ENCODE peak calls at places on chromosomes 11 and 22, in ten cellular contexts. One of them, this sample, is unnamed.
A peak's percentile ranks its signal among the peaks of the same experiment; 100 is the strongest.

GRCh38 chr11:76577199-76577920 is 93.2 kb downstream of the LRRC32 start:
- DNase-seq in HTR-8/SVneo: peak; percentile 95
- DNase-seq in left ventricle myocardium inferior: peak; percentile 84
- DNase-seq in HuH-7.5: no peak
- DNase-seq in activated B cell treated with CpG ODN at 0.5 μM for 24 hours: no peak
- DNase-seq in naive thymus-derived CD4-positive, alpha-beta T cell: no peak
- DNase-seq in thyroid gland: peak; percentile 70
- DNase-seq in AG08395: peak; percentile 59
- DNase-seq in SK-N-DZ: peak; percentile 93
- DNase-seq in activated effector memory CD4-positive, alpha-beta T cell treated with anti-CD3 and anti-CD28 coated beads, Interleukin-2, amount 50 U/mL, for 16 hours: no peak
- DNase-seq in this sample: no peak

GRCh38 chr22:46501701-46502100 is 35.7 kb downstream of the CELSR1 start:
- DNase-seq in activated B cell treated with CpG ODN at 0.5 μM for 24 hours: no peak
- DNase-seq in activated effector memory CD4-positive, alpha-beta T cell treated with anti-CD3 and anti-CD28 coated beads, Interleukin-2, amount 50 U/mL, for 16 hours: no peak
- DNase-seq in naive thymus-derived CD4-positive, alpha-beta T cell: no peak
- DNase-seq in thyroid gland: no peak
- DNase-seq in left ventricle myocardium inferior: no peak
- DNase-seq in SK-N-DZ: no peak
- DNase-seq in AG08395: peak; percentile 77
- DNase-seq in HuH-7.5: no peak
- DNase-seq in HTR-8/SVneo: peak; percentile 60
- DNase-seq in this sample: no peak

GRCh38 chr22:49726701-49727101 is 101.0 kb downstream of the BRD1 start:
- DNase-seq in HuH-7.5: no peak
- DNase-seq in left ventricle myocardium inferior: no peak
- DNase-seq in HTR-8/SVneo: no peak
- DNase-seq in naive thymus-derived CD4-positive, alpha-beta T cell: no peak
- DNase-seq in activated effector memory CD4-positive, alpha-beta T cell treated with anti-CD3 and anti-CD28 coated beads, Interleukin-2, amount 50 U/mL, for 16 hours: peak; percentile 51
- DNase-seq in thyroid gland: no peak
- DNase-seq in SK-N-DZ: no peak
- DNase-seq in activated B cell treated with CpG ODN at 0.5 μM for 24 hours: no peak
- DNase-seq in AG08395: no peak
- DNase-seq in this sample: no peak

GRCh38 chr11:422249-422656 is 7.5 kb upstream of the SIGIRR start:
- DNase-seq in activated effector memory CD4-positive, alpha-beta T cell treated with anti-CD3 and anti-CD28 coated beads, Interleukin-2, amount 50 U/mL, for 16 hours: no peak
- DNase-seq in activated B cell treated with CpG ODN at 0.5 μM for 24 hours: no peak
- DNase-seq in naive thymus-derived CD4-positive, alpha-beta T cell: no peak
- DNase-seq in thyroid gland: no peak
- DNase-seq in left ventricle myocardium inferior: no peak
- DNase-seq in SK-N-DZ: no peak
- DNase-seq in AG08395: no peak
- DNase-seq in HuH-7.5: no peak
- DNase-seq in HTR-8/SVneo: no peak
- DNase-seq in this sample: no peak

GRCh38 chr11:121575250-121575962 is 122.6 kb upstream of the SORL1-AS1 start:
- DNase-seq in naive thymus-derived CD4-positive, alpha-beta T cell: no peak
- DNase-seq in activated B cell treated with CpG ODN at 0.5 μM for 24 hours: no peak
- DNase-seq in SK-N-DZ: no peak
- DNase-seq in HuH-7.5: no peak
- DNase-seq in thyroid gland: peak; percentile 28
- DNase-seq in left ventricle myocardium inferior: peak; percentile 58
- DNase-seq in activated effector memory CD4-positive, alpha-beta T cell treated with anti-CD3 and anti-CD28 coated beads, Interleukin-2, amount 50 U/mL, for 16 hours: no peak
- DNase-seq in AG08395: no peak
- DNase-seq in HTR-8/SVneo: no peak
- DNase-seq in this sample: no peak

GRCh38 chr22:47091241-47091691 is 328.8 kb downstream of the TBC1D22A start:
- DNase-seq in naive thymus-derived CD4-positive, alpha-beta T cell: peak; percentile 54
- DNase-seq in AG08395: no peak
- DNase-seq in left ventricle myocardium inferior: no peak
- DNase-seq in activated effector memory CD4-positive, alpha-beta T cell treated with anti-CD3 and anti-CD28 coated beads, Interleukin-2, amount 50 U/mL, for 16 hours: no peak
- DNase-seq in SK-N-DZ: no peak
- DNase-seq in thyroid gland: peak; percentile 77
- DNase-seq in HTR-8/SVneo: no peak
- DNase-seq in activated B cell treated with CpG ODN at 0.5 μM for 24 hours: no peak
- DNase-seq in HuH-7.5: no peak
- DNase-seq in this sample: no peak

GRCh38 chr11:129853508-129854228 is 38.0 kb downstream of the TMEM45B start:
- DNase-seq in activated B cell treated with CpG ODN at 0.5 μM for 24 hours: no peak
- DNase-seq in left ventricle myocardium inferior: no peak
- DNase-seq in naive thymus-derived CD4-positive, alpha-beta T cell: peak; percentile 93
- DNase-seq in HuH-7.5: peak; percentile 49
- DNase-seq in thyroid gland: peak; percentile 95
- DNase-seq in SK-N-DZ: no peak
- DNase-seq in activated effector memory CD4-positive, alpha-beta T cell treated with anti-CD3 and anti-CD28 coated beads, Interleukin-2, amount 50 U/mL, for 16 hours: peak; percentile 83
- DNase-seq in HTR-8/SVneo: no peak
- DNase-seq in AG08395: no peak
- DNase-seq in this sample: no peak

GRCh38 chr11:13010737-13011342 is 1.7 kb downstream of the RASSF10 start:
- DNase-seq in SK-N-DZ: no peak
- DNase-seq in left ventricle myocardium inferior: no peak
- DNase-seq in AG08395: no peak
- DNase-seq in activated B cell treated with CpG ODN at 0.5 μM for 24 hours: no peak
- DNase-seq in thyroid gland: peak; percentile 4
- DNase-seq in activated effector memory CD4-positive, alpha-beta T cell treated with anti-CD3 and anti-CD28 coated beads, Interleukin-2, amount 50 U/mL, for 16 hours: no peak
- DNase-seq in HuH-7.5: no peak
- DNase-seq in naive thymus-derived CD4-positive, alpha-beta T cell: no peak
- DNase-seq in HTR-8/SVneo: no peak
- DNase-seq in this sample: no peak

GRCh38 chr11:75474240-75474639 is 41.2 kb upstream of the KLHL35 start:
- DNase-seq in left ventricle myocardium inferior: no peak
- DNase-seq in HTR-8/SVneo: no peak
- DNase-seq in thyroid gland: no peak
- DNase-seq in activated B cell treated with CpG ODN at 0.5 μM for 24 hours: no peak
- DNase-seq in AG08395: peak; percentile 32
- DNase-seq in HuH-7.5: no peak
- DNase-seq in SK-N-DZ: no peak
- DNase-seq in naive thymus-derived CD4-positive, alpha-beta T cell: no peak
- DNase-seq in activated effector memory CD4-positive, alpha-beta T cell treated with anti-CD3 and anti-CD28 coated beads, Interleukin-2, amount 50 U/mL, for 16 hours: no peak
- DNase-seq in this sample: no peak

GRCh38 chr22:20783844-20784723 is 10.2 kb downstream of the SERPIND1 start:
- DNase-seq in activated B cell treated with CpG ODN at 0.5 μM for 24 hours: no peak
- DNase-seq in thyroid gland: peak; percentile 44
- DNase-seq in HuH-7.5: no peak
- DNase-seq in HTR-8/SVneo: peak; percentile 36
- DNase-seq in left ventricle myocardium inferior: no peak
- DNase-seq in naive thymus-derived CD4-positive, alpha-beta T cell: peak; percentile 46
- DNase-seq in AG08395: peak; percentile 75
- DNase-seq in SK-N-DZ: peak; percentile 46
- DNase-seq in activated effector memory CD4-positive, alpha-beta T cell treated with anti-CD3 and anti-CD28 coated beads, Interleukin-2, amount 50 U/mL, for 16 hours: peak; percentile 69
- DNase-seq in this sample: peak; percentile 73

GRCh38 chr11:47179655-47179991 is 2.9 kb upstream of the ARFGAP2 start:
- DNase-seq in HTR-8/SVneo: peak; percentile 47
- DNase-seq in activated B cell treated with CpG ODN at 0.5 μM for 24 hours: no peak
- DNase-seq in HuH-7.5: peak; percentile 83
- DNase-seq in AG08395: peak; percentile 49
- DNase-seq in thyroid gland: no peak
- DNase-seq in activated effector memory CD4-positive, alpha-beta T cell treated with anti-CD3 and anti-CD28 coated beads, Interleukin-2, amount 50 U/mL, for 16 hours: peak; percentile 75
- DNase-seq in left ventricle myocardium inferior: no peak
- DNase-seq in SK-N-DZ: peak; percentile 64
- DNase-seq in naive thymus-derived CD4-positive, alpha-beta T cell: peak; percentile 24
- DNase-seq in this sample: peak; percentile 66

GRCh38 chr11:65861533-65862183 is 1.4 kb downstream of the MUS81 start:
- DNase-seq in SK-N-DZ: no peak
- DNase-seq in thyroid gland: no peak
- DNase-seq in activated B cell treated with CpG ODN at 0.5 μM for 24 hours: peak; percentile 14
- DNase-seq in naive thymus-derived CD4-positive, alpha-beta T cell: no peak
- DNase-seq in HuH-7.5: no peak
- DNase-seq in HTR-8/SVneo: no peak
- DNase-seq in AG08395: no peak
- DNase-seq in activated effector memory CD4-positive, alpha-beta T cell treated with anti-CD3 and anti-CD28 coated beads, Interleukin-2, amount 50 U/mL, for 16 hours: peak; percentile 61
- DNase-seq in left ventricle myocardium inferior: no peak
- DNase-seq in this sample: no peak

GRCh38 chr11:57645716-57646085 is 4.0 kb downstream of the YPEL4 start:
- DNase-seq in activated B cell treated with CpG ODN at 0.5 μM for 24 hours: no peak
- DNase-seq in thyroid gland: no peak
- DNase-seq in SK-N-DZ: peak; percentile 12
- DNase-seq in HTR-8/SVneo: no peak
- DNase-seq in AG08395: no peak
- DNase-seq in left ventricle myocardium inferior: no peak
- DNase-seq in HuH-7.5: no peak
- DNase-seq in naive thymus-derived CD4-positive, alpha-beta T cell: no peak
- DNase-seq in activated effector memory CD4-positive, alpha-beta T cell treated with anti-CD3 and anti-CD28 coated beads, Interleukin-2, amount 50 U/mL, for 16 hours: no peak
- DNase-seq in this sample: no peak

GRCh38 chr11:58577441-58578135 is 1.3 kb upstream of the ZFP91 start:
- DNase-seq in AG08395: peak; percentile 23
- DNase-seq in activated B cell treated with CpG ODN at 0.5 μM for 24 hours: peak; percentile 77
- DNase-seq in SK-N-DZ: no peak
- DNase-seq in HuH-7.5: peak; percentile 6
- DNase-seq in activated effector memory CD4-positive, alpha-beta T cell treated with anti-CD3 and anti-CD28 coated beads, Interleukin-2, amount 50 U/mL, for 16 hours: peak; percentile 93
- DNase-seq in HTR-8/SVneo: peak; percentile 9
- DNase-seq in naive thymus-derived CD4-positive, alpha-beta T cell: peak; percentile 71
- DNase-seq in left ventricle myocardium inferior: peak; percentile 35
- DNase-seq in thyroid gland: peak; percentile 46
- DNase-seq in this sample: peak; percentile 7

GRCh38 chr11:73597340-73597955 is 464 bp downstream of the FAM168A start:
- DNase-seq in SK-N-DZ: peak; percentile 18
- DNase-seq in AG08395: no peak
- DNase-seq in HuH-7.5: no peak
- DNase-seq in HTR-8/SVneo: no peak
- DNase-seq in activated effector memory CD4-positive, alpha-beta T cell treated with anti-CD3 and anti-CD28 coated beads, Interleukin-2, amount 50 U/mL, for 16 hours: no peak
- DNase-seq in thyroid gland: peak; percentile 2
- DNase-seq in activated B cell treated with CpG ODN at 0.5 μM for 24 hours: no peak
- DNase-seq in naive thymus-derived CD4-positive, alpha-beta T cell: no peak
- DNase-seq in left ventricle myocardium inferior: no peak
- DNase-seq in this sample: peak; percentile 10

GRCh38 chr11:35615911-35616900 is 2.1 kb upstream of the FJX1 start:
- DNase-seq in SK-N-DZ: peak; percentile 64
- DNase-seq in activated effector memory CD4-positive, alpha-beta T cell treated with anti-CD3 and anti-CD28 coated beads, Interleukin-2, amount 50 U/mL, for 16 hours: no peak
- DNase-seq in activated B cell treated with CpG ODN at 0.5 μM for 24 hours: no peak
- DNase-seq in AG08395: peak; percentile 56
- DNase-seq in naive thymus-derived CD4-positive, alpha-beta T cell: peak; percentile 36
- DNase-seq in HTR-8/SVneo: peak; percentile 44
- DNase-seq in HuH-7.5: peak; percentile 38
- DNase-seq in left ventricle myocardium inferior: no peak
- DNase-seq in thyroid gland: no peak
- DNase-seq in this sample: no peak

GRCh38 chr11:105821366-105821765 is 200.7 kb downstream of the MSANTD4 start:
- DNase-seq in SK-N-DZ: no peak
- DNase-seq in left ventricle myocardium inferior: no peak
- DNase-seq in activated B cell treated with CpG ODN at 0.5 μM for 24 hours: no peak
- DNase-seq in HuH-7.5: no peak
- DNase-seq in activated effector memory CD4-positive, alpha-beta T cell treated with anti-CD3 and anti-CD28 coated beads, Interleukin-2, amount 50 U/mL, for 16 hours: no peak
- DNase-seq in HTR-8/SVneo: no peak
- DNase-seq in AG08395: no peak
- DNase-seq in naive thymus-derived CD4-positive, alpha-beta T cell: no peak
- DNase-seq in thyroid gland: no peak
- DNase-seq in this sample: no peak

GRCh38 chr11:19670030-19670761 is 42.4 kb upstream of the NAV2 start:
- DNase-seq in HTR-8/SVneo: no peak
- DNase-seq in HuH-7.5: no peak
- DNase-seq in thyroid gland: peak; percentile 68
- DNase-seq in activated effector memory CD4-positive, alpha-beta T cell treated with anti-CD3 and anti-CD28 coated beads, Interleukin-2, amount 50 U/mL, for 16 hours: no peak
- DNase-seq in left ventricle myocardium inferior: no peak
- DNase-seq in SK-N-DZ: no peak
- DNase-seq in naive thymus-derived CD4-positive, alpha-beta T cell: no peak
- DNase-seq in activated B cell treated with CpG ODN at 0.5 μM for 24 hours: no peak
- DNase-seq in AG08395: peak; percentile 87
- DNase-seq in this sample: no peak

GRCh38 chr22:35470903-35471321 is 69.7 kb upstream of the RASD2 start:
- DNase-seq in HuH-7.5: no peak
- DNase-seq in activated B cell treated with CpG ODN at 0.5 μM for 24 hours: no peak
- DNase-seq in thyroid gland: no peak
- DNase-seq in AG08395: no peak
- DNase-seq in activated effector memory CD4-positive, alpha-beta T cell treated with anti-CD3 and anti-CD28 coated beads, Interleukin-2, amount 50 U/mL, for 16 hours: no peak
- DNase-seq in naive thymus-derived CD4-positive, alpha-beta T cell: no peak
- DNase-seq in HTR-8/SVneo: no peak
- DNase-seq in SK-N-DZ: no peak
- DNase-seq in left ventricle myocardium inferior: no peak
- DNase-seq in this sample: no peak

GRCh38 chr22:24594569-24595120 is 1.8 kb upstream of the LRRC75B start:
- DNase-seq in activated effector memory CD4-positive, alpha-beta T cell treated with anti-CD3 and anti-CD28 coated beads, Interleukin-2, amount 50 U/mL, for 16 hours: no peak
- DNase-seq in thyroid gland: peak; percentile 82
- DNase-seq in activated B cell treated with CpG ODN at 0.5 μM for 24 hours: no peak
- DNase-seq in naive thymus-derived CD4-positive, alpha-beta T cell: no peak
- DNase-seq in HTR-8/SVneo: no peak
- DNase-seq in SK-N-DZ: no peak
- DNase-seq in HuH-7.5: no peak
- DNase-seq in left ventricle myocardium inferior: no peak
- DNase-seq in AG08395: no peak
- DNase-seq in this sample: no peak

GRCh38 chr22:35102663-35103062 is 36.7 kb downstream of the ISX start:
- DNase-seq in left ventricle myocardium inferior: no peak
- DNase-seq in thyroid gland: no peak
- DNase-seq in naive thymus-derived CD4-positive, alpha-beta T cell: no peak
- DNase-seq in SK-N-DZ: no peak
- DNase-seq in activated effector memory CD4-positive, alpha-beta T cell treated with anti-CD3 and anti-CD28 coated beads, Interleukin-2, amount 50 U/mL, for 16 hours: no peak
- DNase-seq in HuH-7.5: no peak
- DNase-seq in HTR-8/SVneo: no peak
- DNase-seq in AG08395: peak; percentile 19
- DNase-seq in activated B cell treated with CpG ODN at 0.5 μM for 24 hours: no peak
- DNase-seq in this sample: peak; percentile 25

GRCh38 chr22:17576475-17576874 is 13.2 kb downstream of the SLC25A18 start:
- DNase-seq in thyroid gland: no peak
- DNase-seq in naive thymus-derived CD4-positive, alpha-beta T cell: no peak
- DNase-seq in activated B cell treated with CpG ODN at 0.5 μM for 24 hours: no peak
- DNase-seq in HTR-8/SVneo: peak; percentile 54
- DNase-seq in SK-N-DZ: no peak
- DNase-seq in activated effector memory CD4-positive, alpha-beta T cell treated with anti-CD3 and anti-CD28 coated beads, Interleukin-2, amount 50 U/mL, for 16 hours: no peak
- DNase-seq in left ventricle myocardium inferior: no peak
- DNase-seq in HuH-7.5: no peak
- DNase-seq in AG08395: peak; percentile 93
- DNase-seq in this sample: no peak